ENCODE peak calls at places on chromosomes 13 and 19, in seven cellular contexts. B, A, I, Q, N, R and Z are unnamed samples. For H3K27me3, the result is how much of the 10 kb centered on the place peaks cover.

GRCh38 chr13:79659161-79659560 is 178.2 kb downstream of the NDFIP2 start:
- DNase-seq in A (peak), N (peak), B (no peak), R (peak), Q (no peak), I (peak), Z (no peak)

GRCh38 chr19:39104104-39104708 is 20.0 kb downstream of the ACP7 start:
- DNase-seq in B (no peak), R (no peak), A (no peak), I (no peak), Q (peak), N (no peak), Z (no peak)

GRCh38 chr19:752652-753517 is 2.0 kb downstream of the MISP start:
- DNase-seq in I (no peak), R (no peak), B (peak), A (peak), N (no peak), Q (no peak), Z (no peak)

GRCh38 chr19:10554760-10555612 is 10.8 kb downstream of the KRI1 start:
- DNase-seq in A (no peak), Q (no peak), I (no peak), B (no peak), N (no peak), R (no peak), Z (no peak)

GRCh38 chr19:17720487-17720839 is 1.2 kb downstream of the MAP1S start:
- DNase-seq in N (no peak), B (no peak), A (no peak), R (no peak), I (no peak), Q (no peak), Z (no peak)

GRCh38 chr13:74554581-74555290 is 420.5 kb upstream of the KLF12 start:
- DNase-seq in I (no peak), Q (no peak), A (no peak), N (no peak), B (no peak), R (no peak), Z (no peak)

GRCh38 chr19:18558202-18558555 is 509 bp downstream of the KXD1 start:
- DNase-seq in I (no peak), B (no peak), A (no peak), Q (no peak), N (no peak), R (no peak), Z (no peak)

GRCh38 chr13:100234006-100234405 is 145.1 kb downstream of the PCCA start:
- DNase-seq in Q (no peak), I (no peak), A (no peak), N (no peak), R (no peak), B (no peak), Z (no peak)

GRCh38 chr13:48334534-48335127 is 31.1 kb downstream of the RB1 start:
- DNase-seq in Q (no peak), N (no peak), R (no peak), B (no peak), A (peak), I (no peak), Z (no peak)

GRCh38 chr19:40745402-40745780 is 4.9 kb downstream of the ACTMAP start:
- DNase-seq in A (peak), B (peak), N (no peak), R (no peak), I (no peak), Q (no peak), Z (no peak)

GRCh38 chr13:112688560-112689497 is 1.0 kb upstream of the ATP11A start:
- DNase-seq in Q (peak), N (no peak), I (no peak), A (peak), B (no peak), R (no peak), Z (no peak)

GRCh38 chr19:16814526-16815100 is 14.6 kb upstream of the SIN3B start:
- DNase-seq in Q (no peak), A (peak), I (no peak), R (no peak), B (no peak), N (no peak), Z (no peak)

GRCh38 chr19:33461256-33462111 is 60.1 kb downstream of the PEPD start:
- DNase-seq in B (no peak), N (no peak), A (no peak), Q (peak), I (no peak), R (no peak), Z (no peak)

GRCh38 chr13:108855737-108856387 is 226.5 kb downstream of the MYO16 start:
- DNase-seq in Q (no peak), R (no peak), N (no peak), B (no peak), I (no peak), A (no peak), Z (no peak)

GRCh38 chr19:10404888-10405808 is 1.8 kb upstream of the CDC37 start:
- DNase-seq in B (no peak), I (no peak), Q (no peak), N (no peak), A (no peak), R (no peak), Z (no peak)

GRCh38 chr19:8618751-8619150 is 8.2 kb upstream of the ADAMTS10 start:
- DNase-seq in I (no peak), A (no peak), R (no peak), B (no peak), N (no peak), Q (no peak), Z (no peak)

GRCh38 chr13:112761701-112762689 is 72.2 kb downstream of the ATP11A start:
- DNase-seq in Q (peak), R (peak), N (no peak), B (no peak), A (peak), I (peak), Z (no peak)

GRCh38 chr19:17394891-17395415 is 957 bp upstream of the CCDC194 start:
- DNase-seq in Q (peak), A (peak), R (peak), N (peak), B (no peak), I (peak), Z (peak)

GRCh38 chr13:80716610-80717081 is 375.7 kb upstream of the SPRY2 start:
- DNase-seq in I (no peak), Q (peak), B (no peak), A (peak), N (peak), R (peak), Z (no peak)

GRCh38 chr13:114124486-114124885 is 7.9 kb downstream of the RASA3 start:
- DNase-seq in Q (no peak), I (no peak), A (no peak), B (no peak), R (no peak), N (no peak), Z (no peak)

GRCh38 chr13:113105032-113105993 is at the start of gene F7:
- DNase-seq in A (no peak), B (no peak), R (no peak), N (no peak), Q (no peak), I (no peak), Z (no peak)

GRCh38 chr19:45179063-45179847 is 671 bp downstream of the BLOC1S3 start:
- DNase-seq in A (no peak), R (no peak), I (no peak), B (no peak), Q (peak), N (peak), Z (peak)

GRCh38 chr13:111393221-111393790 is 72.9 kb downstream of the TEX29 start:
- DNase-seq in N (no peak), I (no peak), R (no peak), A (no peak), Q (peak), B (no peak), Z (no peak)

GRCh38 chr13:46480131-46480530 is 72.8 kb upstream of the LRCH1 start:
- DNase-seq in I (no peak), N (no peak), B (no peak), A (no peak), R (no peak), Q (no peak), Z (no peak)

GRCh38 chr13:33691980-33692379 is 126.0 kb upstream of the RFC3 start:
- DNase-seq in Q (no peak), N (no peak), B (no peak), R (no peak), A (no peak), I (no peak), Z (no peak)

GRCh38 chr13:27006519-27007161 is 165.0 kb downstream of the USP12 start:
- DNase-seq in Q (peak), A (peak), R (no peak), N (no peak), B (no peak), I (no peak), Z (no peak)

GRCh38 chr19:1840541-1841115 is 7.7 kb downstream of the REXO1 start:
- DNase-seq in Q (peak), N (peak), I (peak), R (peak), B (no peak), A (no peak), Z (no peak)

GRCh38 chr19:15129856-15130580 is 22.8 kb downstream of the SYDE1 start:
- DNase-seq in R (no peak), A (no peak), Q (no peak), I (no peak), N (no peak), B (no peak), Z (no peak)

GRCh38 chr19:768424-768823 is 17.5 kb downstream of the MISP start:
- DNase-seq in R (no peak), Q (no peak), B (peak), A (peak), N (no peak), I (no peak), Z (no peak)

GRCh38 chr19:12938536-12939291 is at the start of gene CALR:
- DNase-seq in N (no peak), A (peak), Q (no peak), R (no peak), B (no peak), I (no peak), Z (no peak)
- TF ChIP-seq CTCF in N (peak), A (peak), Q (no peak), R (no peak), B (no peak), I (peak), Z (peak)

DNA sequence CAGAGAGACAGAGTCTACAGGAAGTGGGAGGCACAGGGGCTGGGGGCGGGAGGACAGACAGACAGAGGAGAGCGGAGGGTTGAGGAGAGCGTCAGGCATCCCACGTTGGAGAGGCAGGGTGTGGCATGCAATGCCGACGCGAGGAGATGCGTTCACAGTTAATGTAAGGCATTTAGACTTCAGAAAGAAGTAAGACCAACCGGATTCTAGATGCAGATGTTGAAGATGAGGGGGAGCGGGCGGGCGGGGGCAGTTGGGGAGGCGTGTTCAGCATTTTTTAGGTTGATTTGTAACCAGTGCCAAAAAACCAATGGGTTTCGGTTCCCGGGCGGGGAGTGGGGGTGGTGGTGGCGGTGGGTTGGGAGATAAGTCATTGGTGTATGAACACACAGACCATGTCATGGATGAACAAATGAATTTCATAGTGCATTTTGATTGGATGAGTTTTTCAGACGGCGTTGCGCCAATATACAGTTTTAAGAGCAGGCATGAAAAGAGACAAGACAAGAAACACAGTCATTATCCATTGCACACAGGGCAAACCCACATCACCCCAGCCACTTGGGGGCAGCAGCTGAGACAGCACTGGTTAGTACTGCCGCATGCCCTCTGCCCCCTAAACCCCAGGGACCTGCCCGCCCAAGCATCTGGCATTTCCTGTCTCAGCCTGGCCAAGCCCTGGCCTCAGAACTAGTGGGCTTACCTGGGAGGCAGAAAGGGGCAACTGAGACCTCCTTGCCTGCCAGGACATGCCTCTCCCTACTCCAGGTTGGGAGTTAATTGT is 91.3 kb downstream of the IER2 start:
- DNase-seq in R (no peak), I (no peak), N (no peak), B (no peak), Q (no peak), A (no peak), Z (no peak)
- H3K4me3 ChIP-seq in R (no peak), I (no peak), N (no peak), B (no peak), Q (no peak), A (no peak), Z (no peak)

GRCh38 chr19:41930926-41931592 is 2.8 kb upstream of the ERFL start:
- DNase-seq in A (no peak), R (no peak), N (no peak), B (no peak), Q (no peak), I (no peak), Z (no peak)
- H3K27me3 ChIP-seq in A (half or more), R (half or more), N (half or more), B (half or more), Q (half or more), I (half or more), Z (under half)

DNA sequence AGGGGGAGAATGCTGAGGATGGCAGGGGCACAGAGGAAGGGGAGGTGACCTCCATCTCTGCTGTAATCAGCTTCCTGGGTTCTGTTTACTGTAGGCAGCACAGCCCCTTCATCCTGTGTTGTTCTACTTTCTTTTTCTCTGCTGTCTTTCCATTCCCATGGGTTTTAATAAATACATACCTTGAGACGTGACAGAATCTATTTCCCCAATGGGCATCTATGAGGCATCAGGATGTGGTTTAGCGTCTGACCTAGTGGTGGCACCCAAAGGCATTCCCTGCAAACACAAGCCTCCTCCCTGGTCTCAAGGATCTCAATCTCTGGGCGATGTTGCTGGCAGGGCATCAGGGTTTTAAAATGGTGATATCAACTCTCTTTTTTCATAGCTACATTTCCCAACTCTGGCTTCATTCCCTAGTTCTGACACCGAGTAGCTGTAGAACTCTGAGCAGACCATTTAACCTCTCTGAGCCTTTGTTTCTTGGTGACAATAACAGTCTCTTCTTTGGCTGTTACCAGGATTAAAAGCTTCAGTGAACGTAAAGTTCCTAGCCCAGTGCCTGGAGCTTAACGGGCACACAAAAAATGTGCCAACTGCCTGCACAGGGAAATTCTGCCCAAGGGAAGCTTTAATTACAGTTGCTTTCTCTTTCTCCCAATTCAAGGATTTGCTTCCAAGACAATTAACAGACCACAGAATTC is 60.9 kb downstream of the ALOX5AP start:
- DNase-seq in R (no peak), Q (no peak), A (peak), B (no peak), I (no peak), N (no peak), Z (no peak)
- TF ChIP-seq CTCF in R (no peak), Q (no peak), A (peak), B (no peak), I (no peak), N (no peak), Z (peak)

GRCh38 chr19:6531956-6532243 is 1.1 kb downstream of the TNFSF9 start:
- DNase-seq in N (no peak), B (no peak), R (no peak), Q (no peak), A (no peak), I (no peak), Z (no peak)

GRCh38 chr19:6533000-6533328 is 2.1 kb downstream of the TNFSF9 start:
- DNase-seq in B (no peak), N (no peak), Q (no peak), I (no peak), R (no peak), A (no peak), Z (no peak)

GRCh38 chr19:6533746-6534418 is 3.1 kb downstream of the TNFSF9 start:
- DNase-seq in N (no peak), R (no peak), Q (no peak), I (no peak), B (no peak), A (no peak), Z (no peak)

GRCh38 chr19:6531163-6531955 is 533 bp downstream of the TNFSF9 start:
- DNase-seq in Q (no peak), B (no peak), R (no peak), A (no peak), N (no peak), I (no peak), Z (no peak)

DNA sequence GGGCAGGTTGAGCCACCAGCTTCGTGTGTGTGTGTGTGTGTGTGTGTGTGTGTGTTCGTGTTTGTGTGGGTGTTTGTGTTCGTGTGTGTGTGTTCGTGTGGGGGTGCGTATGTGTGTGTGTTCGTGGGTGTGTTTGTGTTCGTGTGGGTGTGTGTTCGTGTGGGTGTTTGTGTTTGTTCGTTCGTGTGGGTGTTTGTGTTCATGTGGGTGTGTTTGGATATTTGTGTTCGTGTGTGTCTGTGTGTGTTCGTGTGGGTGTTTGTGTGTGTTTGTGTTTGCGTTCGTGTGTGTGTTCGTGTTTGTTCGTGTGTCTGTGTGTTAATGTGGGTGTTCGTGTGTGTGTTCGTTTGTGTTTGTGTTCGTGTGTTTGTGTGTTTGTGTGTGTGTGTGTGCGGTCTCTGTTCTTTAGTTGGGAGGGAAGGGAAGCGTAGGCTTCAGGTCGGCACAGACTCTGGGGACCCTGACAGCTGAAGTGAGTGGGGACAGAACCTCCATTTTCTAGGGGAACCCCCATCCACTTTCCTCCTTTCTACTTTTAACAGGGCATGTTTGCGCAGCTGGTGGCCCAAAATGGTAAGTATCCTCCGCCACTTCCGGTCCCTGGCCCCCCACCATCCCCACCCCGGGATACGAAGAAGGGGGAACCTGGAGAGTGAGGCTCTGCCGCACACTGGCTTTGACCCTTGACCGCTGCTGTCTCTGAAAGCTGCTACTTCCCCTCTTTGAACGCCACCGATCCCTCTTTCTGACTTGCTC is 1.6 kb downstream of the TNFSF9 start:
- DNase-seq in A (no peak), I (no peak), N (no peak), Q (peak), B (no peak), R (no peak), Z (peak)
- H3K4me3 ChIP-seq in A (no peak), I (no peak), N (no peak), Q (peak), B (no peak), R (no peak), Z (peak)